ENCODE peak calls at places on chromosomes 3 and 15, in seven cellular contexts. I is GM23338, Z is AG10803, Q is dorsolateral prefrontal cortex, X is neuronal stem cell, L is kidney epithelial cell, D is pancreas. G is an unnamed sample.

GRCh38 chr3:106640353-106640752 is 736.9 kb upstream of the CCDC54 start:
- DNase-seq in I (no peak), L (no peak), D (no peak), X (no peak), Z (no peak), Q (no peak), G (no peak)

GRCh38 chr3:178705925-178706324 is 169.7 kb downstream of the KCNMB2 start:
- DNase-seq in I (peak), Q (no peak), L (no peak), X (no peak), D (no peak), Z (peak), G (no peak)

GRCh38 chr3:183278479-183279088 is 25.5 kb downstream of the B3GNT5 start:
- DNase-seq in I (no peak), Q (no peak), D (no peak), X (no peak), L (no peak), Z (no peak), G (no peak)

GRCh38 chr3:143110371-143110770 is 9.2 kb upstream of the CHST2 start:
- DNase-seq in Q (no peak), L (no peak), X (no peak), I (no peak), D (no peak), Z (no peak), G (no peak)

GRCh38 chr3:133475245-133476010 is 75.6 kb downstream of the BFSP2 start:
- DNase-seq in I (no peak), Z (no peak), X (no peak), D (no peak), L (no peak), Q (no peak), G (peak)

GRCh38 chr15:59657635-59658125 is 365 bp upstream of the GTF2A2 start:
- DNase-seq in I (no peak), Z (no peak), X (no peak), Q (no peak), L (no peak), D (no peak), G (no peak)

GRCh38 chr3:146218880-146219866 is 31.7 kb downstream of the PLSCR4 start:
- DNase-seq in L (no peak), I (peak), Q (no peak), X (no peak), D (peak), Z (peak), G (peak)

GRCh38 chr15:88513195-88513594 is 33.3 kb downstream of the DET1 start:
- DNase-seq in X (no peak), L (no peak), Z (peak), Q (no peak), I (no peak), D (no peak), G (no peak)

GRCh38 chr15:53580371-53580770 is 179.1 kb downstream of the WDR72 start:
- DNase-seq in L (peak), X (no peak), Q (no peak), Z (no peak), D (peak), I (no peak), G (no peak)

GRCh38 chr3:133812872-133813271 is 7.3 kb downstream of the SRPRB start:
- DNase-seq in Z (peak), I (no peak), D (no peak), L (no peak), Q (no peak), X (no peak), G (no peak)

GRCh38 chr3:113516115-113516505 is 1.2 kb upstream of the SPICE1 start:
- DNase-seq in Z (no peak), X (no peak), L (no peak), I (peak), D (no peak), Q (no peak), G (peak)

GRCh38 chr3:191376742-191377141 is 46.4 kb upstream of the UTS2B start:
- DNase-seq in I (no peak), Z (peak), X (no peak), L (peak), Q (no peak), D (no peak), G (no peak)

GRCh38 chr3:55267206-55267930 is 219.7 kb downstream of the WNT5A start:
- DNase-seq in D (no peak), X (no peak), L (peak), Z (peak), Q (no peak), I (no peak), G (no peak)

GRCh38 chr3:42739401-42740158 is 33.5 kb downstream of the CCDC13 start:
- DNase-seq in Q (peak), D (no peak), X (no peak), Z (no peak), L (no peak), I (no peak), G (no peak)

GRCh38 chr15:100694381-100695012 is 92.1 kb downstream of the ASB7 start:
- DNase-seq in D (no peak), I (no peak), L (no peak), Q (no peak), X (no peak), Z (peak), G (no peak)

GRCh38 chr3:119644481-119644880 is 15.9 kb downstream of the POPDC2 start:
- DNase-seq in X (no peak), Q (no peak), I (no peak), D (no peak), L (no peak), Z (no peak), G (no peak)

GRCh38 chr15:71093089-71094024 is 21.9 kb upstream of the THSD4 start:
- DNase-seq in L (peak), Q (no peak), Z (peak), X (no peak), I (no peak), D (peak), G (no peak)

GRCh38 chr3:45545476-45545875 is 49.1 kb upstream of the LIMD1 start:
- DNase-seq in D (no peak), L (no peak), Q (peak), X (no peak), Z (peak), I (no peak), G (peak)

GRCh38 chr15:67341539-67341938 is 87.0 kb downstream of the IQCH start:
- DNase-seq in I (no peak), L (no peak), D (no peak), Z (no peak), Q (no peak), X (no peak), G (no peak)

GRCh38 chr15:26974120-26974780 is 3.3 kb downstream of the GABRG3 start:
- DNase-seq in L (peak), I (peak), Q (no peak), X (peak), Z (peak), D (no peak), G (peak)

GRCh38 chr3:197394464-197395321 is 96.3 kb upstream of the DLG1 start:
- DNase-seq in Q (no peak), Z (peak), X (no peak), L (peak), D (no peak), I (no peak), G (no peak)

GRCh38 chr3:14253983-14254382 is 75.4 kb downstream of the LSM3 start:
- DNase-seq in Z (no peak), X (no peak), L (no peak), I (no peak), D (no peak), Q (no peak), G (no peak)
- H3K4me3 ChIP-seq in Z (no peak), X (no peak), L (no peak), I (no peak), D (no peak), Q (no peak), G (no peak)

DNA sequence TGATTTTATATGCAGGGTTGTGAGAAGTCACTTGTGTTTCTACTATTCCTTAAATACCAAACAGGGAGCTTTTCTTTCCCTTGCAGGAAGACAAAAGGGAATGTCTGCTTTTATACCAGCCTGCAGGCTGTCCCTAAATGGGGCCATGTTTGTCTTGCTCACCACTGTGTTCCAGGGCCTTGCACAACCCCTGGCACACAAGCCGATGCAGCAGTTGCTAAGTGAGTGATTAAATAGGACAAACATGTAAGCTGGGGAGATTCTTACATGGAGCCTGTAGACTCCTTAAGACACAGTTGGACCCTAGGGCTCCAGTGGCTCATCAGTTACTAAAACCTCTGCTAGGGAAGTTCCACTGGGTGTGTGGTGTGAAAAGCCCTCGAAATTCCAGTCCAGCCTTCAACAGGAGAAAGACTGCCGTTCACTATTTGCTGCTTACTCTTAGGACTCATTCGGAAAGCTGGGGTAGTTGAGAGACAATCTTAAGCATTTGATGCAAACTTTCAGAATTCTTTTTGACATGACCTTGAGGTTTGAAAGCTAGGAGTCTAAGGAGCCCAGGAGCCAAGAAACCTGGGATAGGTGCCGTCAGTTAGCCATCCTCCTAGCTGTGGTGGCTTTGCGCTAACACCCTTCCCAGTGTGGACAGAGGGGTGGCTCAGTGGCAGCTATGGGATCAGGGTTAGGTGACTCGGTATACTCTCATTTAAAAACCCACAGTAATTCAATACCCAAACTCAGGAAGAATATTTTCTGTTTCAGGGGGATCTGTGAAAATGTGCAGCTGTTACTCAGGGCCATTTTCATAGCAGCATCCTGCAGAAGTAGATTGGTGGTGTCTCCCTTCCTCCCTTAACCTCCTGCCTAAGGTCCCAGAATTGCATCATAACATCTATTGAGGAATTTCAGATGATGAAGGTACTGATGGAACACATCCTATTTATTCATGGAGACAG is 39.1 kb downstream of the SYNM start:
- DNase-seq in D (no peak), Q (no peak), Z (peak), X (no peak), L (no peak), I (no peak), G (no peak)
- H3K4me3 ChIP-seq in D (no peak), Q (no peak), Z (no peak), X (no peak), L (no peak), I (no peak), G (no peak)

DNA sequence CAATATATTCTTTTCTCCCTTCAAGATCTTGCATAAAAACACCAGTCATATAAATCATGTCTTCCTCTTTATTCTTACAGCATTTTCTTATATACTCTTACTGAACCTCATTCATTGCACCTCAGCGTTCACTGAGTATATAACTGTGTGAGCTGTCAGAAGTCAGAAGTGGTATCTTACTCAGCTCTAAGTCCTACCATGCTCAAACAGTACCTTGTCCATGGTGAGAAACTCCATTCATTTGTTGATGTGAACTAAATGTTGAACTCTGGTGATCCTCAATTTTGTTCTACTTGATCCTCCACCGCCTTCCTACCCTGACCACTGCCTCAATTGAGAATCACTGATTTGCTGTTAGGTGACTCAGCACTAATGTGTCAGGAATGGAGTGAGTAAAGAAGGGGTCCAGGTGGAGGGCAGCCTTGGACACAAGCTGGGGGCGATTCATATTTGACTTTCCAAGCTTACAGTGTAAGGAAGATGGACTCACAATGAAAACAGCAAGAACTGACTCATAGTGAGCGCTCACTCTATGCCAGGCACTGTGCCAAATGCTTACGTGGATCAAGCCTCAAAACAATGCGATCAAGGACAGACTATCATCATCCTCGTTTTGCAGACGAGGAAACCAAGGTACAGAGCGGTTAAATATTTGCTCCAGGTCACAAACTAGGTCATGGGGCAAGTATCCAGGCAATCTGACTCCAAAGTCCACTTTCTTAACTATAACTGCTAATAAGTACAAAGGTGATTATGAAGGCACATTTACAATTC is 13.5 kb upstream of the ZFYVE19 start:
- DNase-seq in I (no peak), Z (peak), D (peak), Q (no peak), X (no peak), L (peak), G (no peak)
- H3K4me3 ChIP-seq in I (no peak), Z (no peak), D (no peak), Q (no peak), X (no peak), L (no peak), G (no peak)

GRCh38 chr3:188021041-188021440 is 132.9 kb upstream of the LPP start:
- DNase-seq in Z (no peak), Q (no peak), D (no peak), L (no peak), X (no peak), I (no peak), G (no peak)
- H3K4me3 ChIP-seq in Z (no peak), Q (no peak), D (no peak), L (no peak), X (no peak), I (no peak), G (no peak)

DNA sequence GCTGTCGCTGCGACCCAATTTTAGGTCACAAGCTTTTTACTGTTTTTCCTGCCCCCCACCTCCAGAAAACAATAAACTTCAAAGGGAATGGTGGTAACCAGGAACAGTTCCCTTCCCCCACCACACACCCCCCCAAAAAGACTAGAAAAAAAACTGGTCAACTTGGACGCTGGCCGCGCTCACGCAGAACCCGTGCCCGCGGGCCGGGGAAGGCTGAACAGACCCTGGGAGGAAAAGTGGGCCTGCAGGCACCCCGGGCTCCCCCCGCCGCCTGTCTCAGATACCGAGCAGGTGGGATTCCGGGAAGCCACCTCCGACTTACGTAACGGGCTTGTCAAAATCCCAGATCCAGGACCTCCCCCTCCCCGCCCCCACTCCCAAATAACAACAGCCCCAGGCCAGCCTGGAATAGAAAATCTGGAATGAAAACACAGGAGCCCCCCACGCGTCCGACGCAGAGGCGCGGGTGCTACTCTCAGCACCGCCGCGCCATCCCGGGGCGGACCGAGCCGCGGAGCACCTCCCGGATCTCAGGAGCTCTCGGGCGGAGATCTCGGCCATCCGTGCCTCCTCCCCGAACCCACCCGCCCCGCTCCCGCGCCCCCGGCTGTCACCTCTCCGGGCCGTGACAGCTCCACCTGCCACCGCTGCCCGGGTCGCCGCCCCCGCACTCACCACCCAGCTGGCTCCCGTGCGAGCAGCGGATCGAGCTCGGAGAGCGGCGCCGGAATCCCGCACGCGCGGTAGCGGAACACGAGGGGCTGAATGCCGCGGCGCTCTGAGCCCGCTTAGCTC is 561 bp downstream of the DENND4A start:
- DNase-seq in Z (no peak), L (no peak), I (peak), D (peak), X (peak), Q (peak), G (peak)
- H3K4me3 ChIP-seq in Z (peak), L (peak), I (peak), D (peak), X (peak), Q (peak), G (peak)

DNA sequence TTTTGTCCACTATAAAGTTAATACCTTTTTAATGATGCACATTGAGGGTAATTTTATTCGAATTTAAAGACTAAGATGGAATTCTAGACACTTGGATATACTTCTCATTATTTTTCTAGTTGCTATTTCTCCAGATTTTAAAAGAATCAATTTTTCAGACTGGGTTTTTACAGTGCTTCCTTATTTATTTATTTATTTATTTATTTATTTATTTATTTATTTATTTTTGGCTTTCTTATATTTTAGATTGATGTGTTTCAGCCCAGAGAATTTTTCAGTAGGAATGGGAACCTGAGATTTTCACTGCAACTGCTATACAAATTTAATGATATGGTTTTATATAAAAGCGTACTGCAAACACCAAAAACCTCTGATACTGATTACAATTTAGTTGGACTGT is 448.7 kb downstream of the ZPLD1 start:
- DNase-seq in L (no peak), X (no peak), Z (no peak), D (no peak), I (no peak), Q (no peak), G (no peak)
- H3K4me3 ChIP-seq in L (no peak), X (no peak), Z (no peak), D (no peak), I (no peak), Q (no peak), G (no peak)

G was measured in WERI-Rb-1.